ENCODE peak calls at places on chromosomes 5 and 9, in four cellular contexts. One of them, this sample, is unnamed.

GRCh38 chr5:59128646-59129290 is 545.9 kb downstream of the RAB3C start:
- DNase-seq in M059J: no peak
- DNase-seq in neural progenitor cell: no peak
- DNase-seq in fibroblast of lung: no peak
- DNase-seq in this sample: no peak

GRCh38 chr9:16729656-16730055 is 140.8 kb downstream of the BNC2 start:
- DNase-seq in M059J: no peak
- DNase-seq in neural progenitor cell: peak
- DNase-seq in fibroblast of lung: no peak
- DNase-seq in this sample: peak

GRCh38 chr9:69204869-69205268 is 30.8 kb downstream of the TJP2 start:
- DNase-seq in M059J: no peak
- DNase-seq in neural progenitor cell: peak
- DNase-seq in fibroblast of lung: peak
- DNase-seq in this sample: peak

GRCh38 chr9:121216406-121216805 is 14.7 kb upstream of the RAB14 start:
- DNase-seq in M059J: no peak
- DNase-seq in neural progenitor cell: no peak
- DNase-seq in fibroblast of lung: no peak
- DNase-seq in this sample: no peak

GRCh38 chr9:136171009-136171800 is 33.7 kb downstream of the LHX3 start:
- DNase-seq in M059J: no peak
- DNase-seq in neural progenitor cell: peak
- DNase-seq in fibroblast of lung: no peak
- DNase-seq in this sample: no peak

GRCh38 chr9:110886832-110887231 is 151.4 kb downstream of the LPAR1 start:
- DNase-seq in M059J: peak
- DNase-seq in neural progenitor cell: no peak
- DNase-seq in fibroblast of lung: peak
- DNase-seq in this sample: peak

GRCh38 chr5:145536133-145536532 is 299.0 kb downstream of the PRELID2 start:
- DNase-seq in M059J: peak
- DNase-seq in neural progenitor cell: no peak
- DNase-seq in fibroblast of lung: peak
- DNase-seq in this sample: no peak

GRCh38 chr5:64229163-64229774 is 63.6 kb downstream of the RNF180 start:
- DNase-seq in M059J: peak
- DNase-seq in neural progenitor cell: peak
- DNase-seq in fibroblast of lung: peak
- DNase-seq in this sample: peak

GRCh38 chr9:16611001-16611400 is 259.5 kb downstream of the BNC2 start:
- DNase-seq in M059J: no peak
- DNase-seq in neural progenitor cell: no peak
- DNase-seq in fibroblast of lung: peak
- DNase-seq in this sample: no peak

GRCh38 chr5:109223521-109223920 is 186.3 kb downstream of the PJA2 start:
- DNase-seq in M059J: no peak
- DNase-seq in neural progenitor cell: peak
- DNase-seq in fibroblast of lung: no peak
- DNase-seq in this sample: no peak

GRCh38 chr5:17113174-17113941 is 104.1 kb upstream of the BASP1 start:
- DNase-seq in M059J: peak
- DNase-seq in neural progenitor cell: no peak
- DNase-seq in fibroblast of lung: peak
- DNase-seq in this sample: peak

GRCh38 chr9:133107245-133107722 is 13.8 kb downstream of the RALGDS start:
- DNase-seq in M059J: no peak
- DNase-seq in neural progenitor cell: no peak
- DNase-seq in fibroblast of lung: no peak
- DNase-seq in this sample: no peak

GRCh38 chr5:115735108-115735998 is 81.1 kb downstream of the CDO1 start:
- DNase-seq in M059J: no peak
- DNase-seq in neural progenitor cell: peak
- DNase-seq in fibroblast of lung: no peak
- DNase-seq in this sample: no peak

GRCh38 chr5:141338538-141339306 is at the start of gene PCDHGA2:
- DNase-seq in M059J: no peak
- DNase-seq in neural progenitor cell: peak
- DNase-seq in fibroblast of lung: peak
- DNase-seq in this sample: no peak

GRCh38 chr9:4065054-4065453 is 234.8 kb downstream of the GLIS3 start:
- DNase-seq in M059J: no peak
- DNase-seq in neural progenitor cell: peak
- DNase-seq in fibroblast of lung: no peak
- DNase-seq in this sample: no peak

GRCh38 chr9:137423810-137424291 is 658 bp downstream of the NOXA1 start:
- DNase-seq in M059J: peak
- DNase-seq in neural progenitor cell: no peak
- DNase-seq in fibroblast of lung: no peak
- DNase-seq in this sample: no peak

GRCh38 chr5:67246108-67246507 is 49.5 kb upstream of the CD180 start:
- DNase-seq in M059J: peak
- DNase-seq in neural progenitor cell: peak
- DNase-seq in fibroblast of lung: peak
- DNase-seq in this sample: peak

GRCh38 chr9:10252174-10252573 is 360.6 kb downstream of the PTPRD start:
- DNase-seq in M059J: peak
- DNase-seq in neural progenitor cell: no peak
- DNase-seq in fibroblast of lung: peak
- DNase-seq in this sample: peak

GRCh38 chr5:92518318-92518913 is 1062.6 kb downstream of the NR2F1-AS1 start:
- DNase-seq in M059J: peak
- DNase-seq in neural progenitor cell: peak
- DNase-seq in fibroblast of lung: peak
- DNase-seq in this sample: peak

GRCh38 chr5:71884926-71885325 is 165.9 kb downstream of the CARTPT start:
- DNase-seq in M059J: peak
- DNase-seq in neural progenitor cell: no peak
- DNase-seq in fibroblast of lung: no peak
- DNase-seq in this sample: no peak

GRCh38 chr5:134086943-134087305 is 27.6 kb upstream of the TCF7 start:
- DNase-seq in M059J: no peak
- DNase-seq in neural progenitor cell: no peak
- DNase-seq in fibroblast of lung: no peak
- DNase-seq in this sample: no peak

GRCh38 chr9:33687779-33688178 is 107.6 kb upstream of the PRSS3 start:
- DNase-seq in M059J: no peak
- DNase-seq in neural progenitor cell: no peak
- DNase-seq in fibroblast of lung: peak
- DNase-seq in this sample: no peak

GRCh38 chr5:28766565-28767158 is 1728.3 kb upstream of the CDH9 start:
- DNase-seq in M059J: peak
- DNase-seq in neural progenitor cell: peak
- DNase-seq in fibroblast of lung: peak
- DNase-seq in this sample: peak

GRCh38 chr5:178234753-178235599 is 2.4 kb upstream of the PHYKPL start:
- DNase-seq in M059J: peak
- DNase-seq in neural progenitor cell: peak
- DNase-seq in fibroblast of lung: peak
- DNase-seq in this sample: peak

GRCh38 chr5:56587381-56588124 is 227.8 kb upstream of the MAP3K1 start:
- DNase-seq in M059J: no peak
- DNase-seq in neural progenitor cell: no peak
- DNase-seq in fibroblast of lung: no peak
- DNase-seq in this sample: no peak

GRCh38 chr5:119417891-119418781 is 34.2 kb upstream of the HSD17B4 start:
- DNase-seq in M059J: peak
- DNase-seq in neural progenitor cell: peak
- DNase-seq in fibroblast of lung: peak
- DNase-seq in this sample: peak

GRCh38 chr9:15150939-15151338 is 156.1 kb downstream of the TTC39B start:
- DNase-seq in M059J: peak
- DNase-seq in neural progenitor cell: no peak
- DNase-seq in fibroblast of lung: no peak
- DNase-seq in this sample: no peak

GRCh38 chr5:170159947-170160346 is 54.2 kb downstream of the FOXI1 start:
- DNase-seq in M059J: no peak
- DNase-seq in neural progenitor cell: no peak
- DNase-seq in fibroblast of lung: no peak
- DNase-seq in this sample: no peak

GRCh38 chr5:61659221-61659696 is 327.2 kb downstream of the ZSWIM6 start:
- DNase-seq in M059J: no peak
- DNase-seq in neural progenitor cell: peak
- DNase-seq in fibroblast of lung: no peak
- DNase-seq in this sample: no peak

GRCh38 chr5:138748630-138749081 is 4.6 kb upstream of the CTNNA1 start:
- DNase-seq in M059J: peak
- DNase-seq in neural progenitor cell: no peak
- DNase-seq in fibroblast of lung: peak
- DNase-seq in this sample: peak

GRCh38 chr9:88829276-88829675 is 162.0 kb upstream of the S1PR3 start:
- DNase-seq in M059J: peak
- DNase-seq in neural progenitor cell: no peak
- DNase-seq in fibroblast of lung: peak
- DNase-seq in this sample: no peak

GRCh38 chr9:78072586-78073199 is 41.1 kb upstream of the GNAQ start:
- DNase-seq in M059J: no peak
- DNase-seq in neural progenitor cell: no peak
- DNase-seq in fibroblast of lung: no peak
- DNase-seq in this sample: no peak

GRCh38 chr5:102902647-102903046 is 147.5 kb downstream of the PAM start:
- DNase-seq in M059J: no peak
- DNase-seq in neural progenitor cell: no peak
- DNase-seq in fibroblast of lung: no peak
- DNase-seq in this sample: no peak